ENCODE peak calls at places on chromosomes 2 and 18, in eight cellular contexts. H is IMR-90, N is uterus, Z is GM12891, D is H54, P is prostate gland, U is ovary, O is HCT116. L is an unnamed sample.

GRCh38 chr2:29065479-29065847 is 8.9 kb downstream of the PCARE start:
- DNase-seq in H (no peak), N (no peak), Z (no peak), D (no peak), P (no peak), U (no peak), O (no peak), L (peak)

GRCh38 chr2:240191001-240191400 is 50.5 kb upstream of the OTOS start:
- DNase-seq in H (no peak), N (no peak), Z (no peak), D (no peak), P (no peak), U (no peak), O (no peak), L (no peak)

GRCh38 chr2:98148968-98149697 is 62.2 kb downstream of the VWA3B start:
- DNase-seq in H (peak), N (no peak), Z (no peak), D (peak), P (no peak), U (peak), O (peak), L (no peak)

GRCh38 chr18:58168986-58169385 is 125.0 kb downstream of the NEDD4L start:
- DNase-seq in H (no peak), N (no peak), Z (no peak), D (no peak), P (no peak), U (no peak), O (no peak), L (peak)

GRCh38 chr2:134252092-134252775 is 1.6 kb upstream of the MGAT5 start:
- DNase-seq in H (peak), N (no peak), Z (no peak), D (no peak), P (no peak), U (no peak), O (no peak), L (no peak)

GRCh38 chr2:44952143-44952805 is 10.8 kb downstream of the SIX3 start:
- DNase-seq in H (peak), N (no peak), Z (peak), D (no peak), P (no peak), U (no peak), O (peak), L (no peak)

GRCh38 chr2:18531198-18531597 is 29.3 kb downstream of the RDH14 start:
- DNase-seq in H (no peak), N (no peak), Z (no peak), D (no peak), P (no peak), U (no peak), O (no peak), L (no peak)

GRCh38 chr18:66495844-66496243 is 108.0 kb downstream of the CDH19 start:
- DNase-seq in H (no peak), N (no peak), Z (peak), D (no peak), P (peak), U (no peak), O (no peak), L (no peak)

GRCh38 chr2:191451116-191451515 is 205.9 kb downstream of the MYO1B start:
- DNase-seq in H (no peak), N (no peak), Z (no peak), D (no peak), P (no peak), U (no peak), O (no peak), L (no peak)

GRCh38 chr18:8944871-8945245 is 157.6 kb upstream of the NDUFV2 start:
- DNase-seq in H (no peak), N (no peak), Z (no peak), D (no peak), P (no peak), U (no peak), O (no peak), L (no peak)

GRCh38 chr2:237573721-237574415 is 7.5 kb downstream of the PRLH start:
- DNase-seq in H (no peak), N (no peak), Z (no peak), D (no peak), P (no peak), U (no peak), O (no peak), L (no peak)

GRCh38 chr18:32801236-32801635 is 28.4 kb upstream of the KLHL14 start:
- DNase-seq in H (no peak), N (no peak), Z (no peak), D (no peak), P (no peak), U (no peak), O (no peak), L (no peak)

GRCh38 chr2:28346587-28346986 is 46.1 kb upstream of the FOSL2 start:
- DNase-seq in H (peak), N (no peak), Z (no peak), D (no peak), P (no peak), U (no peak), O (no peak), L (no peak)

GRCh38 chr2:101985101-101985792 is 6.5 kb upstream of the IL1R2 start:
- DNase-seq in H (no peak), N (no peak), Z (no peak), D (no peak), P (no peak), U (no peak), O (no peak), L (no peak)

GRCh38 chr2:241314181-241314932 is 1.1 kb downstream of the HDLBP start:
- DNase-seq in H (peak), N (no peak), Z (no peak), D (no peak), P (no peak), U (no peak), O (peak), L (peak)

GRCh38 chr2:241315879-241316700 is at the start of gene SEPTIN2:
- DNase-seq in H (peak), N (no peak), Z (no peak), D (peak), P (peak), U (no peak), O (peak), L (peak)

GRCh38 chr2:241314933-241315182 is 614 bp downstream of the HDLBP start:
- DNase-seq in H (no peak), N (no peak), Z (no peak), D (no peak), P (no peak), U (no peak), O (no peak), L (no peak)

GRCh38 chr2:241316825-241317224 is 1.1 kb downstream of the SEPTIN2 start:
- DNase-seq in H (no peak), N (no peak), Z (no peak), D (no peak), P (peak), U (no peak), O (no peak), L (no peak)

GRCh38 chr2:241315183-241315878 is at the start of gene HDLBP:
- DNase-seq in H (peak), N (peak), Z (peak), D (peak), P (peak), U (peak), O (peak), L (peak)
- TF ChIP-seq POLR2A in H (peak), N (peak), Z (no peak), D (peak), P (no peak), U (no peak), O (peak), L (no peak)

GRCh38 chr2:96146151-96146880 is 1.1 kb upstream of the DUSP2 start:
- DNase-seq in H (peak), N (no peak), Z (peak), D (no peak), P (no peak), U (peak), O (no peak), L (no peak)

GRCh38 chr2:96143848-96144480 is 1.3 kb downstream of the DUSP2 start:
- DNase-seq in H (no peak), N (no peak), Z (no peak), D (no peak), P (no peak), U (no peak), O (peak), L (no peak)

GRCh38 chr2:96146881-96147592 is 1.8 kb upstream of the DUSP2 start:
- DNase-seq in H (no peak), N (no peak), Z (no peak), D (no peak), P (no peak), U (no peak), O (no peak), L (no peak)

GRCh38 chr2:96144481-96145027 is 686 bp downstream of the DUSP2 start:
- DNase-seq in H (no peak), N (no peak), Z (no peak), D (no peak), P (peak), U (no peak), O (no peak), L (no peak)

GRCh38 chr2:96145028-96145939 is at the start of gene DUSP2:
- DNase-seq in H (peak), N (peak), Z (peak), D (no peak), P (peak), U (peak), O (peak), L (peak)
- TF ChIP-seq POLR2A in H (peak), N (no peak), Z (peak), D (no peak), P (peak), U (no peak), O (peak), L (no peak)

DNA sequence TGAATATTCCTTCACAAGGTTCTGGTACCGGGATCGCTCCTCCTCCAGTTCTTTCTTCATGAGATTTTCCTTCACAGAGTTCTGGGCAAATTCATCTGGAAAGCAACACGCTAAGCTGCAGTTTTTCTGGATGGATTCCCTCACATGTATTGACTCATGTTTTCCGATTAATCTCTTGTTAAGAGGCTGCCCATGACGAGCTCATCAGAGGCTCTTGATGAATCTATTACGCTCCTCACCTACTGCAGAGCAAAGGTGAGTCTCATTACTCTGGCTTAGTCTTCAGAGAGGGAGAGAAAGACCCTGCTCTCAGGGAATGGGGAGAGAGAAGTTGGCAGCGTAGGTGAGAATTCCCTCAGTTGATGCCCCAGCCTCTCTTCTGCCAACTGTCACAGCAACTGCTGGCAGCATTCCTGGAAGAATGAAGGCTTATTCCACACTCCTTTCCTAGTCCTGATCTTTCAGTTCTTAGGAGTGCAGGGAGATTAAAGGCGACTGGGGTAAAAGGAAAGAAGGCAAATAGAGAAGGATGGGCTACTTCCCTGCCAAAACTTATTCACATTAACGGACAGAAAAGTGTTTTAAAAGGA is 65.8 kb upstream of the ACAA2 start:
- DNase-seq in H (no peak), N (no peak), Z (no peak), D (no peak), P (no peak), U (no peak), O (no peak), L (no peak)
- TF ChIP-seq POLR2A in H (no peak), N (no peak), Z (no peak), D (no peak), P (no peak), U (no peak), O (no peak), L (no peak)

GRCh38 chr2:10043256-10043905 is at the start of gene KLF11:
- DNase-seq in H (peak), N (peak), Z (peak), D (peak), P (peak), U (peak), O (peak), L (peak)

GRCh38 chr2:10041711-10042110 is 1.6 kb upstream of the KLF11 start:
- DNase-seq in H (no peak), N (no peak), Z (no peak), D (no peak), P (no peak), U (no peak), O (no peak), L (no peak)

GRCh38 chr2:10042301-10043161 is 819 bp upstream of the KLF11 start:
- DNase-seq in H (peak), N (peak), Z (no peak), D (peak), P (no peak), U (peak), O (no peak), L (peak)

GRCh38 chr2:10045561-10046355 is 2.4 kb downstream of the KLF11 start:
- DNase-seq in H (no peak), N (no peak), Z (no peak), D (no peak), P (no peak), U (peak), O (no peak), L (peak)

GRCh38 chr2:10043906-10044601 is 704 bp downstream of the KLF11 start:
- DNase-seq in H (peak), N (peak), Z (peak), D (peak), P (peak), U (peak), O (peak), L (peak)
- TF ChIP-seq POLR2A in H (no peak), N (no peak), Z (no peak), D (no peak), P (no peak), U (peak), O (no peak), L (no peak)

DNA sequence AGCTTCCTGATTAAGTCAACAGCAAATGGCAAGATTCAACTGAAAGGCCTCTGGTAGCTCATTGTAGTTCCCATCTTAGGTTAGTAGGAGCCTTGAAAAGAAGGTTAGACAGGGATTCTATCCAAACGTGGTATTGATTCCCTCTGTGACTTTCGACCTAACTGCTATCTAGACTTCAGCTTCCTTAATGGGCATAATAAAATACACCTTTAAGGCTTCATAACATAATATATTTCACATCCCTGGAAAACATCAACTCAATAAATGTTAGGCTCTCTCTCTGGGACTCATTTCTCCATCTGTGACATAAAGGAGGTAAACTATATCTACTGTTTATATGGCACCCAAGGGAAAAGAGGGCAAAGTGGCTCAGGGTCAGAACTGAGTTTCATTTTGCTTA is 60.9 kb downstream of the STK39 start:
- DNase-seq in H (no peak), N (no peak), Z (no peak), D (no peak), P (no peak), U (no peak), O (no peak), L (no peak)
- TF ChIP-seq POLR2A in H (no peak), N (no peak), Z (no peak), D (no peak), P (no peak), U (no peak), O (no peak), L (no peak)

GRCh38 chr2:70118798-70119454 is 31.6 kb downstream of the PCBP1 start:
- DNase-seq in H (no peak), N (no peak), Z (no peak), D (no peak), P (no peak), U (no peak), O (no peak), L (no peak)
- TF ChIP-seq POLR2A in H (no peak), N (no peak), Z (no peak), D (no peak), P (no peak), U (no peak), O (no peak), L (no peak)

GRCh38 chr2:12960671-12961070 is 243.9 kb downstream of the TRIB2 start:
- DNase-seq in H (peak), N (no peak), Z (no peak), D (no peak), P (no peak), U (no peak), O (no peak), L (no peak)

GRCh38 chr2:12967804-12968203 is 251.1 kb downstream of the TRIB2 start:
- DNase-seq in H (no peak), N (no peak), Z (no peak), D (no peak), P (no peak), U (no peak), O (no peak), L (no peak)

GRCh38 chr2:12964904-12965539 is 248.3 kb downstream of the TRIB2 start:
- DNase-seq in H (no peak), N (no peak), Z (no peak), D (no peak), P (no peak), U (no peak), O (no peak), L (no peak)

GRCh38 chr2:12968399-12968798 is 251.7 kb downstream of the TRIB2 start:
- DNase-seq in H (no peak), N (no peak), Z (no peak), D (no peak), P (no peak), U (no peak), O (no peak), L (no peak)

GRCh38 chr2:12965540-12966269 is 249.0 kb downstream of the TRIB2 start:
- DNase-seq in H (peak), N (no peak), Z (no peak), D (peak), P (no peak), U (no peak), O (no peak), L (no peak)
- TF ChIP-seq POLR2A in H (no peak), N (no peak), Z (no peak), D (no peak), P (no peak), U (no peak), O (no peak), L (no peak)

DNA sequence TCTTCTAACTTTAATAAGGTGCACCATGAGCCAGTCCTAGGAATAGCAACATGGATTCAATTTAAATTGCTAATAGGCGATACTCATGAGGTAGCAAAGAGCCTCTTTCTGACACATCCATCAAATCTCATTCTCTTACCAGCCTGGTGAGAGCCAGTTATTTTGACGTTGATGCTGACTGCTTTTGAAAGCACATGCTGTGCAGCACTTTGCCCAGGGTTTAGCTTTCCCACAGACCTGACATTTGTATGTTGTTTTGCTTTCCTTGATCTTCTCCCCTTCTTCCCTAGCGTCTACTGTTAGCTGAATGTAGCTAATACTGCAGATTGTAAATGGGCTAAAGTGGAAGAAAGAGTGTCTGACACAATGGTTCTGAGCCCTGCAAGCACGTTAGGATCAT is 101.1 kb upstream of the CCDC85A start:
- DNase-seq in H (no peak), N (no peak), Z (no peak), D (no peak), P (no peak), U (no peak), O (no peak), L (no peak)
- TF ChIP-seq POLR2A in H (no peak), N (no peak), Z (no peak), D (no peak), P (no peak), U (no peak), O (no peak), L (no peak)

DNA sequence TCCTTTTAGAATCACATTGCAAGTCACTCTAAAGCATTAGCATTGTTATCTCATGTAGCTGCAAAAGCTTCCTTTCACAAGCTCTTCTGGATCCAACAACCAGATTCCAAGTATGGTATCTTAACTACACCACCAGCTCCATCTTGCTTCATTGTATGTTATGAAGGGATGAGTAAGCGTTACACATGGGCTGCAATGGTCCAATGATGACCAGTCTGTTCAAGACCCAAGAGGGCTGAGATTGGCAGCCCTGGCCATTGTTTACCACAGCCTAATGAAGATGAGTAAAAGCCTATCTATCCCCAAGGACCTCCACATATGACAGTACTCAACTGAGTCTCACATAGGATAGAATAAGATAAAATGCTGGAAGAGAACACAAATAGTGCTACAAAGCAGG is 6.3 kb downstream of the CFLAR start:
- DNase-seq in H (no peak), N (no peak), Z (no peak), D (no peak), P (no peak), U (no peak), O (no peak), L (no peak)
- TF ChIP-seq POLR2A in H (no peak), N (no peak), Z (no peak), D (no peak), P (no peak), U (no peak), O (no peak), L (no peak)

L was measured in lower leg skin.